ENCODE peak calls at places on chromosomes 6 and 20, in four cellular contexts. K, H, R and C are unnamed samples.

GRCh38 chr6:165847407-165848098 is 184.5 kb upstream of the PDE10A start:
- DNase-seq in K (no peak), H (no peak), R (no peak), C (no peak)

GRCh38 chr20:41371361-41371760 is 4.7 kb upstream of the EMILIN3 start:
- DNase-seq in K (no peak), H (no peak), R (no peak), C (no peak)

GRCh38 chr20:57350086-57350710 is 857 bp upstream of the RAE1 start:
- DNase-seq in K (no peak), H (no peak), R (no peak), C (no peak)

GRCh38 chr6:71412559-71412958 is 123.9 kb downstream of the OGFRL1 start:
- DNase-seq in K (no peak), H (no peak), R (no peak), C (no peak)

GRCh38 chr6:150377211-150377781 is 8.5 kb downstream of the IYD start:
- DNase-seq in K (no peak), H (peak), R (peak), C (no peak)

GRCh38 chr6:17656092-17656491 is 50.6 kb downstream of the NUP153 start:
- DNase-seq in K (no peak), H (no peak), R (peak), C (no peak)

GRCh38 chr6:36547646-36548400 is 544 bp upstream of the STK38 start:
- DNase-seq in K (no peak), H (no peak), R (no peak), C (no peak)

GRCh38 chr6:15530411-15530810 is 132.4 kb downstream of the DTNBP1 start:
- DNase-seq in K (no peak), H (no peak), R (no peak), C (no peak)

GRCh38 chr20:61668771-61669503 is 396.7 kb downstream of the TAF4 start:
- DNase-seq in K (no peak), H (no peak), R (no peak), C (no peak)

GRCh38 chr6:65819152-65819551 is 112.1 kb upstream of the EYS start:
- DNase-seq in K (no peak), H (no peak), R (peak), C (no peak)

GRCh38 chr20:54165014-54165413 is 8.8 kb downstream of the CYP24A1 start:
- DNase-seq in K (no peak), H (no peak), R (no peak), C (no peak)

GRCh38 chr20:60210779-60211617 is 252.8 kb downstream of the CDH26 start:
- DNase-seq in K (peak), H (no peak), R (peak), C (peak)